ENCODE peak calls at places on chromosomes 12 and 14, in five cellular contexts. F is hepatocyte, E is aorta, Z is pancreas, U is colonic mucosa. Y is an unnamed sample.

GRCh38 chr14:72024043-72024407 is 91.8 kb downstream of the RGS6 start:
- DNase-seq in E (no peak), U (peak; percentile 28), F (peak; percentile 65), Z (peak; percentile 17), Y (no peak)

GRCh38 chr12:120370343-120371243 is 1.6 kb upstream of the MSI1 start:
- DNase-seq in F (no peak), E (no peak), Z (no peak), U (no peak), Y (no peak)

GRCh38 chr12:131116437-131117117 is 162.9 kb downstream of the ADGRD1 start:
- DNase-seq in Z (no peak), E (peak; percentile 71), U (no peak), F (peak; percentile 46), Y (no peak)

GRCh38 chr12:79451988-79452387 is 238.8 kb downstream of the PAWR start:
- DNase-seq in U (peak; percentile 22), Z (no peak), E (no peak), F (peak; percentile 37), Y (no peak)

GRCh38 chr12:52506858-52507715 is 13.1 kb downstream of the KRT5 start:
- DNase-seq in U (no peak), E (no peak), F (peak; percentile 66), Z (no peak), Y (no peak)

GRCh38 chr12:111360325-111360930 is 8.5 kb downstream of the PHETA1 start:
- DNase-seq in Z (no peak), F (no peak), E (no peak), U (no peak), Y (no peak)

GRCh38 chr12:58566599-58566998 is 353.7 kb downstream of the LRIG3 start:
- DNase-seq in E (no peak), U (no peak), F (no peak), Z (no peak), Y (no peak)

GRCh38 chr14:94474581-94475031 is 1.4 kb downstream of the SERPINA9 start:
- DNase-seq in U (no peak), F (no peak), Z (no peak), E (no peak), Y (no peak)

GRCh38 chr12:32126720-32127119 is 20.1 kb downstream of the BICD1 start:
- DNase-seq in Z (no peak), F (no peak), E (no peak), U (no peak), Y (no peak)

GRCh38 chr14:21498540-21499526 is 12.3 kb downstream of the METTL3 start:
- DNase-seq in Z (no peak), U (no peak), E (no peak), F (peak; percentile 76), Y (no peak)

GRCh38 chr12:57619434-57620244 is 8.4 kb downstream of the ARHGEF25 start:
- DNase-seq in F (peak; percentile 60), E (no peak), Z (no peak), U (no peak), Y (no peak)

GRCh38 chr12:86117711-86118110 is 138.5 kb downstream of the MGAT4C start:
- DNase-seq in Z (no peak), F (no peak), E (no peak), U (no peak), Y (no peak)

GRCh38 chr12:56115329-56115728 is 1.1 kb upstream of the RPL41 start:
- DNase-seq in Z (peak; percentile 37), U (no peak), F (no peak), E (no peak), Y (no peak)

GRCh38 chr12:21248679-21249078 is 86.0 kb downstream of the SLCO1A2 start:
- DNase-seq in U (no peak), Z (no peak), F (peak; percentile 9), E (no peak), Y (no peak)

DNA sequence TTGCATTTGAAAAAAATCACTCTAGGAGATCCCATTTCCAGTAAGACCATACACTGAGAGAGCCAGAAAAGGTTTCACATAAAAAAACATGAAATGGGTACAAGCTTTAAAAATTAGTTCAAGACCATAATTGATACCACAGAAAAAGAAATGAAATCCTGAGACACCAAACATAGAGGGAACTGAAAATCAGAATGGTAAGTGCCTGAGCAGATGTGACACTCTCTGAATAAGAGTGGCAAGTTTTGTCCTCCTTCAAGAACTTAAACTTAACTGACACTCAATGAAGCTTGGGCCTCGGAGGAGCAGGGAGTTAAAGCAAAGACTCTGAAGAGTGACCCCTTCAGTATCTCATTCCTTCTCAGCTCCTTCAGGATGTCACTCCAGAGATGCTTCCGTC is 23.2 kb upstream of the PTGDR start:
- DNase-seq in U (no peak), E (no peak), F (no peak), Z (no peak), Y (no peak)
- H3K4me3 ChIP-seq in U (no peak overlapping the region), E (no peak overlapping the region), F (no peak overlapping the region), Z (no peak overlapping the region), Y (no peak overlapping the region)

DNA sequence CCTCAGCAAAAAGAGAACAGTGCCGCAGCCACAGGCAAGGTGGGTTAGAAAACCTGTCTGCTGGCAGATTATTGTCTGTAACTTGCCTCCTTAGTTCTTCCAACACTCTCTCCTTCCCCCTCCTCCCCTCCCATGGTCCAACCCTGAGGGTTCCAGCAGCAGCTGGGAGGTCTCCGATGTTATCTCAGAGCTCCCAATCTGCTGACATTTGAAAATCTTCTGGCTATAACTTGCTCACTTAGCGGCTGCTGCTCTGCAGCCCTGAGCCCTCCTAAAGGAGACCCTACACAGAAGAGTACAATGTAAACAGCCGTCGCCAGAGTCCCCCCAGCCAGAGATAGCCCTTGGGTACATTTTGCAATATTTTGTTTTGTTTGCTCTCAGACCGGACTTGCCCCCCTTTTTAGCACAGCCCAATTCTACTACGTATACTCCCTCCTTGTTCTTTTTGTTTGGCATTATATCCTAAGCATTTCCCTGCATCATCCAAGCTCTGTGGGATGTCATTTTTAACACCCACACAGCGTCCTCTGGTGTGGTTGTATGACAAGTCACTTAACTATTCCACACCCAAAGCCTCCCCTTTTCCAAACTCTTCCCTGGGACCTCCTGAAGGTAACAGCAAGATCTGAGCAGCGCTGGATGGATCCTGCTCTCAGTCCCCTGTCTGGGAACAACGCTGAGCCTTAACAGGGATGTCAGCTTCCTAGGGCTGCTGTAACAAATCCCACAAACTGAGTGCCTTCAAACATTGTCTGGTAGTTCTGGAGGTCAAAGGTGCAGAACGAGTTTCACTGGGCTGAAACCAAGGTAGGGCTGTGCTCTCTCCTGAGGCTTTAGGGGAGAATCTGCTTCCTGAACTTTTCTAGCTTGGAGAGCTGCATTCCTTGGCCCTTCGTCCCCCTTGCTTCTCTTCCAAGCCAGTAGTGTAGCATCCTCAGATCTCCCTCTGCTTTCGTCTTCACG is 25.4 kb upstream of the TCL1B start:
- DNase-seq in F (no peak), U (no peak), Z (no peak), E (no peak), Y (no peak)
- H3K4me1 ChIP-seq in F (no peaks in the 10 kb centered on the region), U (no peaks in the 10 kb centered on the region), Z (peaks cover 23% of the 10 kb centered on the region), E (no peaks in the 10 kb centered on the region), Y (no peaks in the 10 kb centered on the region)

GRCh38 chr14:77267937-77268699 is 2.9 kb downstream of the NGB start:
- DNase-seq in U (no peak), F (no peak), Z (no peak), E (peak; percentile 33), Y (no peak)
- H3K27me3 ChIP-seq in U (peaks cover 15% of the 10 kb centered on the region), F (peaks cover 50% of the 10 kb centered on the region), Z (no peaks in the 10 kb centered on the region), E (peaks cover 5% of the 10 kb centered on the region), Y (peaks cover 6% of the 10 kb centered on the region)

GRCh38 chr14:49051328-49052060 is 534.7 kb downstream of the RPS29 start:
- DNase-seq in F (no peak), E (no peak), Z (no peak), U (no peak), Y (no peak)

GRCh38 chr14:49057838-49058510 is 528.2 kb downstream of the RPS29 start:
- DNase-seq in U (no peak), E (no peak), Z (no peak), F (no peak), Y (no peak)

GRCh38 chr14:49050836-49051235 is 535.3 kb downstream of the RPS29 start:
- DNase-seq in F (no peak), E (no peak), U (no peak), Z (no peak), Y (no peak)

GRCh38 chr14:49052516-49052915 is 533.7 kb downstream of the RPS29 start:
- DNase-seq in F (no peak), U (no peak), E (no peak), Z (no peak), Y (no peak)
- H3K4me3 ChIP-seq in F (no peak overlapping the region), U (no peak overlapping the region), E (no peak overlapping the region), Z (no peak overlapping the region), Y (no peak overlapping the region)

DNA sequence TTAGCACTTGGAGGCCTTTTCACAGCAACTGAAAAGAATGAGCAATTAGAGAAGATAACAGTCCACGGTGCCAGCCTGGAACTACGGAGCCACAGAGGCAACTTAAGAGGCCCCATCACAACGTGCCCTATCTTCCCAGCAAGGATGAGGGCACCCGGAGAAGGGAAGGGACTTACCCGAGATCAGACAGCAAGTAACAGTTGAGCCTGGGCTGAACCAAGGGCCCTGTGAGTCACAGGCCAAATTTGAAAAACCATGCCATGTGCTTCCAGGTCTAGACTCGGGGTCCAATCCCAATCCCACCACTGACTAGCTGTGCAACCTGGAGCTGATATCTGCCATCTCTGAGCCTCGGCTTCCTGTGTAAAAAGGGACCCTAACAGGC is 42.2 kb downstream of the PITPNM2 start:
- DNase-seq in F (no peak), U (no peak), Z (no peak), E (no peak), Y (no peak)
- H3K4me1 ChIP-seq in F (no peaks in the 10 kb centered on the region), U (no peaks in the 10 kb centered on the region), Z (no peaks in the 10 kb centered on the region), E (no peaks in the 10 kb centered on the region), Y (peaks cover 41% of the 10 kb centered on the region)

DNA sequence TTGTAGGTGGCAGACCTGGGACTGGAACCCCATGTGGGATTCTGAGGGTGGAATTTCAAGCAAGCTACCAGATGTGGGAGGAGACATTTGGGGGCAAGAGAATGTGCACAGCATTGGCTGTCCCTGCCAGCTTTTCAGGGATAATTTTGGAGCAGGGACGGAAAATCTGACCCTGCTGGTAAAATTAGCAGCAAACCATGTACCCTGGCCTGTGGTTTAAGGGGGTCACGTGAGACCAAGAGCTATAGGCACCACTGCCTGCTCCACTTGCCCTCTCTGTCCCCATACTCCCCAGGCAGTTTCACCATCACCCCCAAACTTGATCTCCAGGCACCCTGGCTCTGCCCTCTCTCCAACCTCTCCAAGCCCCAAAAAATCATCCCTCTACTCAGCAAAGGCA is 13.5 kb upstream of the ZDHHC22 start:
- DNase-seq in E (no peak), Z (no peak), F (no peak), U (no peak), Y (no peak)
- H3K27me3 ChIP-seq in E (no peaks in the 10 kb centered on the region), Z (no peaks in the 10 kb centered on the region), F (peaks cover 18% of the 10 kb centered on the region), U (no peaks in the 10 kb centered on the region), Y (no peaks in the 10 kb centered on the region)

Y was measured in right lobe of liver.